ENCODE peak calls at places on chromosomes 5 and 9, in seven cellular contexts. M is AG04450; S is pons; W is left ventricle myocardium inferior; X is mucosa of gallbladder; I is B cell; Y is stimulated activated CD4-positive, alpha-beta T cell treated with anti-CD3 and anti-CD28 coated beads, Interleukin-4, amount 100 ng/mL, for 4 hours. Z is an unnamed sample.

GRCh38 chr9:31275419-31275818 is 1109.0 kb upstream of the ACO1 start:
- DNase-seq in M (no peak), S (no peak), W (no peak), X (no peak), I (no peak), Y (no peak), Z (no peak)

GRCh38 chr5:176134529-176135223 is 103.5 kb upstream of the SIMC1 start:
- DNase-seq in M (no peak), S (no peak), W (no peak), X (no peak), I (no peak), Y (no peak), Z (no peak)

GRCh38 chr9:91483189-91483691 is 59.6 kb upstream of the NFIL3 start:
- DNase-seq in M (no peak), S (peak), W (no peak), X (no peak), I (no peak), Y (no peak), Z (no peak)

GRCh38 chr9:2271426-2271825 is 256.3 kb downstream of the SMARCA2 start:
- DNase-seq in M (no peak), S (peak), W (peak), X (peak), I (no peak), Y (no peak), Z (peak)

GRCh38 chr5:91898865-91899264 is 515.7 kb upstream of the ARRDC3 start:
- DNase-seq in M (no peak), S (peak), W (no peak), X (no peak), I (no peak), Y (no peak), Z (no peak)

GRCh38 chr9:136960212-136960937 is 8.3 kb downstream of the LCN12 start:
- DNase-seq in M (no peak), S (no peak), W (no peak), X (no peak), I (no peak), Y (no peak), Z (no peak)

GRCh38 chr5:154523704-154524103 is 45.7 kb upstream of the HAND1 start:
- DNase-seq in M (no peak), S (no peak), W (no peak), X (no peak), I (no peak), Y (no peak), Z (no peak)

GRCh38 chr5:151315998-151316597 is 12.5 kb upstream of the SLC36A3 start:
- DNase-seq in M (peak), S (peak), W (peak), X (peak), I (peak), Y (peak), Z (peak)

GRCh38 chr5:112250551-112250950 is 168.5 kb downstream of the EPB41L4A start:
- DNase-seq in M (no peak), S (no peak), W (no peak), X (no peak), I (no peak), Y (no peak), Z (no peak)

GRCh38 chr9:94922098-94922607 is 195.7 kb downstream of the AOPEP start:
- DNase-seq in M (peak), S (peak), W (no peak), X (peak), I (no peak), Y (no peak), Z (no peak)

GRCh38 chr5:55604611-55605067 is 69.9 kb upstream of the PLPP1 start:
- DNase-seq in M (no peak), S (no peak), W (no peak), X (no peak), I (no peak), Y (no peak), Z (no peak)

GRCh38 chr5:166845044-166845443 is 1446.4 kb upstream of the WWC1 start:
- DNase-seq in M (no peak), S (no peak), W (no peak), X (peak), I (no peak), Y (no peak), Z (no peak)

GRCh38 chr5:64838376-64838775 is 69.6 kb downstream of the CWC27 start:
- DNase-seq in M (peak), S (no peak), W (no peak), X (no peak), I (no peak), Y (no peak), Z (no peak)

Z was measured in putamen.